ENCODE peak calls at places on chromosomes 4 and X, in seven cellular contexts. One of them, this sample, is unnamed.

GRCh38 chr4:26028793-26029511 is 114.9 kb downstream of the SMIM20 start:
- DNase-seq in K562: peak; percentile 48
- DNase-seq in SK-N-SH: peak; percentile 82
- DNase-seq in HepG2: peak; percentile 27
- DNase-seq in H1: peak; percentile 74
- DNase-seq in HCT116: no peak
- DNase-seq in GM12878: no peak
- DNase-seq in this sample: no peak

GRCh38 chr4:183855651-183856190 is 49.4 kb upstream of the STOX2 start:
- DNase-seq in SK-N-SH: no peak
- DNase-seq in H1: no peak
- DNase-seq in HCT116: no peak
- DNase-seq in K562: no peak
- DNase-seq in HepG2: no peak
- DNase-seq in GM12878: no peak
- DNase-seq in this sample: no peak

GRCh38 chr4:116870667-116871066 is 214.7 kb downstream of the TRAM1L1 start:
- DNase-seq in K562: no peak
- DNase-seq in SK-N-SH: no peak
- DNase-seq in GM12878: no peak
- DNase-seq in HCT116: no peak
- DNase-seq in HepG2: no peak
- DNase-seq in H1: no peak
- DNase-seq in this sample: no peak

GRCh38 chr4:71355045-71355444 is 16.2 kb downstream of the SLC4A4 start:
- DNase-seq in HCT116: no peak
- DNase-seq in GM12878: no peak
- DNase-seq in SK-N-SH: no peak
- DNase-seq in HepG2: no peak
- DNase-seq in H1: no peak
- DNase-seq in K562: no peak
- DNase-seq in this sample: no peak

GRCh38 chrX:80648023-80648422 is 161.7 kb downstream of the BRWD3 start:
- DNase-seq in SK-N-SH: peak; percentile 2
- DNase-seq in HCT116: no peak
- DNase-seq in GM12878: no peak
- DNase-seq in HepG2: no peak
- DNase-seq in K562: no peak
- DNase-seq in H1: no peak
- DNase-seq in this sample: peak; percentile 0

GRCh38 chrX:69959712-69960111 is 90.0 kb downstream of the AWAT2 start:
- DNase-seq in H1: no peak
- DNase-seq in K562: no peak
- DNase-seq in SK-N-SH: no peak
- DNase-seq in GM12878: no peak
- DNase-seq in HepG2: no peak
- DNase-seq in HCT116: no peak
- DNase-seq in this sample: no peak

GRCh38 chrX:119237526-119238035 is 1.5 kb downstream of the PGRMC1 start:
- DNase-seq in H1: no peak
- DNase-seq in SK-N-SH: no peak
- DNase-seq in K562: no peak
- DNase-seq in HCT116: no peak
- DNase-seq in GM12878: no peak
- DNase-seq in HepG2: no peak
- DNase-seq in this sample: no peak

GRCh38 chrX:47169726-47170515 is 23.7 kb upstream of the UBA1 start:
- DNase-seq in H1: no peak
- DNase-seq in GM12878: no peak
- DNase-seq in HepG2: no peak
- DNase-seq in K562: no peak
- DNase-seq in HCT116: no peak
- DNase-seq in SK-N-SH: peak; percentile 14
- DNase-seq in this sample: no peak

GRCh38 chr4:48133668-48134444 is at the start of gene TXK:
- DNase-seq in HepG2: no peak
- DNase-seq in HCT116: no peak
- DNase-seq in GM12878: no peak
- DNase-seq in H1: no peak
- DNase-seq in K562: no peak
- DNase-seq in SK-N-SH: no peak
- DNase-seq in this sample: no peak

GRCh38 chr4:17512973-17513665 is 1.2 kb upstream of the QDPR start:
- DNase-seq in H1: no peak
- DNase-seq in SK-N-SH: no peak
- DNase-seq in HepG2: no peak
- DNase-seq in K562: no peak
- DNase-seq in GM12878: no peak
- DNase-seq in HCT116: no peak
- DNase-seq in this sample: no peak

GRCh38 chrX:65451663-65452062 is 82.9 kb downstream of the LAS1L start:
- DNase-seq in HCT116: peak; percentile 6
- DNase-seq in HepG2: peak; percentile 15
- DNase-seq in GM12878: no peak
- DNase-seq in SK-N-SH: peak; percentile 9
- DNase-seq in K562: peak; percentile 9
- DNase-seq in H1: no peak
- DNase-seq in this sample: peak; percentile 11

GRCh38 chrX:76148011-76148665 is 24.7 kb upstream of the PBDC1 start:
- DNase-seq in GM12878: peak; percentile 20
- DNase-seq in H1: no peak
- DNase-seq in SK-N-SH: no peak
- DNase-seq in HCT116: no peak
- DNase-seq in HepG2: peak; percentile 1
- DNase-seq in K562: no peak
- DNase-seq in this sample: no peak

GRCh38 chr4:40388248-40388647 is 53.1 kb downstream of the CHRNA9 start:
- DNase-seq in GM12878: no peak
- DNase-seq in HepG2: no peak
- DNase-seq in K562: no peak
- DNase-seq in HCT116: no peak
- DNase-seq in H1: no peak
- DNase-seq in SK-N-SH: no peak
- DNase-seq in this sample: no peak

GRCh38 chr4:108188770-108189169 is 20.0 kb upstream of the LEF1 start:
- DNase-seq in H1: no peak
- DNase-seq in SK-N-SH: no peak
- DNase-seq in K562: no peak
- DNase-seq in HCT116: no peak
- DNase-seq in GM12878: no peak
- DNase-seq in HepG2: no peak
- DNase-seq in this sample: no peak

GRCh38 chr4:2071252-2071911 is 12.3 kb downstream of the NAT8L start:
- DNase-seq in H1: no peak
- DNase-seq in K562: peak; percentile 43
- DNase-seq in HCT116: no peak
- DNase-seq in SK-N-SH: no peak
- DNase-seq in GM12878: no peak
- DNase-seq in HepG2: no peak
- DNase-seq in this sample: no peak

GRCh38 chrX:128294198-128294597 is 242.0 kb upstream of the ACTRT1 start:
- DNase-seq in SK-N-SH: no peak
- DNase-seq in HCT116: no peak
- DNase-seq in GM12878: no peak
- DNase-seq in HepG2: no peak
- DNase-seq in H1: no peak
- DNase-seq in K562: no peak
- DNase-seq in this sample: no peak

GRCh38 chrX:139929876-139930275 is 3.0 kb downstream of the ATP11C start:
- DNase-seq in H1: no peak
- DNase-seq in K562: no peak
- DNase-seq in HepG2: peak; percentile 28
- DNase-seq in HCT116: no peak
- DNase-seq in GM12878: no peak
- DNase-seq in SK-N-SH: no peak
- DNase-seq in this sample: no peak

GRCh38 chr4:135741583-135741982 is 1540.0 kb upstream of the PABPC4L start:
- DNase-seq in K562: no peak
- DNase-seq in SK-N-SH: no peak
- DNase-seq in HCT116: no peak
- DNase-seq in HepG2: no peak
- DNase-seq in H1: no peak
- DNase-seq in GM12878: no peak
- DNase-seq in this sample: no peak

GRCh38 chr4:106246441-106246840 is 69.6 kb downstream of the TBCK start:
- DNase-seq in K562: no peak
- DNase-seq in HepG2: no peak
- DNase-seq in SK-N-SH: no peak
- DNase-seq in H1: no peak
- DNase-seq in HCT116: no peak
- DNase-seq in GM12878: no peak
- DNase-seq in this sample: no peak

GRCh38 chr4:19532120-19532848 is 719.4 kb upstream of the SLIT2 start:
- DNase-seq in GM12878: no peak
- DNase-seq in SK-N-SH: no peak
- DNase-seq in K562: no peak
- DNase-seq in H1: no peak
- DNase-seq in HepG2: no peak
- DNase-seq in HCT116: no peak
- DNase-seq in this sample: no peak

GRCh38 chr4:687048-687974 is 1.6 kb downstream of the SLC49A3 start:
- DNase-seq in K562: peak; percentile 90
- DNase-seq in HCT116: peak; percentile 66
- DNase-seq in HepG2: peak; percentile 90
- DNase-seq in SK-N-SH: peak; percentile 47
- DNase-seq in GM12878: no peak
- DNase-seq in H1: no peak
- DNase-seq in this sample: peak; percentile 91

GRCh38 chrX:24646745-24647182 is 383 bp downstream of the PCYT1B start:
- DNase-seq in GM12878: no peak
- DNase-seq in H1: peak; percentile 2
- DNase-seq in SK-N-SH: peak; percentile 10
- DNase-seq in HepG2: no peak
- DNase-seq in K562: no peak
- DNase-seq in HCT116: no peak
- DNase-seq in this sample: no peak

GRCh38 chr4:129543299-129543698 is 447.3 kb downstream of the C4orf33 start:
- DNase-seq in HepG2: no peak
- DNase-seq in SK-N-SH: no peak
- DNase-seq in H1: no peak
- DNase-seq in HCT116: no peak
- DNase-seq in K562: no peak
- DNase-seq in GM12878: no peak
- DNase-seq in this sample: no peak

GRCh38 chr4:144174401-144175067 is 34.0 kb upstream of the GYPA start:
- DNase-seq in K562: peak; percentile 18
- DNase-seq in H1: no peak
- DNase-seq in SK-N-SH: peak; percentile 22
- DNase-seq in GM12878: peak; percentile 16
- DNase-seq in HepG2: peak; percentile 22
- DNase-seq in HCT116: peak; percentile 44
- DNase-seq in this sample: peak; percentile 67

DNA sequence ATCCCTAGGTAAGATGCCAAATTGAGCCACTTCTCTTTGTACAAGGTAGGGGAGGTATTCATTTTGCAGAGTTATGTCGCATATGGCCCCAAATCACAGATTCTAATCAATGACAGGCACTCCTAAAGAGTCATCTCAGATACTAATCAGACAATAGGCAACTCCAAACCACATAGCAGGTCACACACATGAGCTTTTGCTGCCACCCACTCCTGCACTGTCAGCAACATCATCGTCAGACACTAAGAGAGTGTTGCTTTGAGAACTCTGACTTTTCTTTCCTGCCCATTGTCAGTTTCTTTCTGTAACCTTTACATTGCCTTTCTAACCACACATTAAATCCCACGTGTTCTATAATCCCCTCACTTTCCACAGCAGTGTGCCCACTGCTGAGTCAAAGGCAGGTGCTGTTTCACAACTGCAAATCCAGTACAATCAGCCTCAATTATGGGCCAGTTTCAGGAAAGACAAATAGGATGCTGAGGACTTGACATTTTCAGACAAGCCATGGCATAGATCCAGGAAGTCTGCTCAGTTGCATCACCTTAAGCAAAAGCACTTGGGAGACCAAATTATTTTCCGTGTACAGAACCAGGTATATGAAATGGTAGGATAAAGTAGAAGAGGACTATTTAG is 23.5 kb downstream of the TMEM31 start:
- DNase-seq in H1: no peak
- DNase-seq in GM12878: no peak
- DNase-seq in HCT116: no peak
- DNase-seq in SK-N-SH: no peak
- DNase-seq in K562: no peak
- DNase-seq in HepG2: no peak
- DNase-seq in this sample: peak; percentile 2
- TF ChIP-seq JUND in H1: no peak
- TF ChIP-seq JUND in GM12878: no peak
- TF ChIP-seq JUND in HCT116: no peak
- TF ChIP-seq JUND in SK-N-SH: no peak
- TF ChIP-seq JUND in K562: no peak
- TF ChIP-seq JUND in HepG2: no peak
- TF ChIP-seq JUND in this sample: no peak

DNA sequence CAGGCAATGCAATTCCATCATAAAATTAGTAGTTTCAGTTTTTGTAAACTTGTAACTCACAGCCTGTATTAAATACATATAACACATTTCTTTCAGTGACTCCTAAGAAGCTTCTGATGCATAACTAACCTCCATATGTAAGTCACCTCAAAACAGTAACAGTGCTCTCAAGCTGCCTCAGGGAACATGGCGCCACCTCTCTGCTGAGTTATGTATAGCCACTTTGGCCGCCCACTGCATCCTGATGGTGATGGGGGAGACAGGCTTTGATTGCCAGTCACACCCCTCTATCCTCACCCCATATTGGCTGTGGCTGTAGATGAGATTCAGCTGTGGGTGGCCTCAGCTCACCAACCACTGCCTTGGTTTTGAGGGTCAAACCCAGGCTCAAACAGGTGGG is 54.3 kb downstream of the LRBA start:
- DNase-seq in HepG2: peak; percentile 35
- DNase-seq in K562: peak; percentile 57
- DNase-seq in H1: peak; percentile 57
- DNase-seq in HCT116: no peak
- DNase-seq in GM12878: no peak
- DNase-seq in SK-N-SH: peak; percentile 35
- DNase-seq in this sample: peak; percentile 50
- TF ChIP-seq JUND in HepG2: no peak
- TF ChIP-seq JUND in K562: no peak
- TF ChIP-seq JUND in H1: no peak
- TF ChIP-seq JUND in HCT116: no peak
- TF ChIP-seq JUND in GM12878: no peak
- TF ChIP-seq JUND in SK-N-SH: no peak
- TF ChIP-seq JUND in this sample: no peak

DNA sequence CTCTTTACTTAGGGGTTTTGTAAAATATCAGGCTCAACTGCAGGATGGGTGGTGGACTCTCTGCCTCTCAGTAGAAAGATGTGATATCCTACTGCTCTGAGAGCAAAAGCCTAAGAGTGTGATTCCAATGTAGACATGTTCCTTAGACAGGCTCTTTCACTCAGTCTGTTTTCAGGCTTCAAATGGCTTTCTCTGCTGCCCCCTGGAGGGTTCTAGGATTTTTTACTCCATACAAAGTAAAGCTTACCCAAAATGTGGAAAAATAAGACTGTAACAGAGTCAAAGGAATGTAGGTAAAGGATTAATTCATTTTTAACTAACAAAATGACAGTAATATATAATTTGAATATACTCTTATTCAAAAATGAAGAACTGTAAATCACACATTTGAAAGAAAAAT is 32.1 kb downstream of the ZGRF1 start:
- DNase-seq in SK-N-SH: peak; percentile 62
- DNase-seq in H1: peak; percentile 5
- DNase-seq in K562: peak; percentile 39
- DNase-seq in HCT116: peak; percentile 18
- DNase-seq in GM12878: peak; percentile 3
- DNase-seq in HepG2: peak; percentile 39
- DNase-seq in this sample: peak; percentile 62
- TF ChIP-seq JUND in SK-N-SH: no peak
- TF ChIP-seq JUND in H1: no peak
- TF ChIP-seq JUND in K562: no peak
- TF ChIP-seq JUND in HCT116: no peak
- TF ChIP-seq JUND in GM12878: no peak
- TF ChIP-seq JUND in HepG2: no peak
- TF ChIP-seq JUND in this sample: no peak

GRCh38 chr4:139655116-139655515 is 10.5 kb upstream of the MGST2 start:
- DNase-seq in HCT116: no peak
- DNase-seq in GM12878: no peak
- DNase-seq in H1: no peak
- DNase-seq in HepG2: peak; percentile 65
- DNase-seq in SK-N-SH: peak; percentile 32
- DNase-seq in K562: no peak
- DNase-seq in this sample: peak; percentile 73
- TF ChIP-seq JUND in HCT116: no peak
- TF ChIP-seq JUND in GM12878: no peak
- TF ChIP-seq JUND in H1: no peak
- TF ChIP-seq JUND in HepG2: no peak
- TF ChIP-seq JUND in SK-N-SH: no peak
- TF ChIP-seq JUND in K562: no peak
- TF ChIP-seq JUND in this sample: no peak